ENCODE peak calls at places on chromosomes 7 and 10, in nine cellular contexts. U is cardiac muscle cell, K is AG09309, F is kidney, D is OCI-LY7, P is IMR-90, S is colonic mucosa, Y is fibroblast of lung, W is lower leg skin. Q is an unnamed sample.

GRCh38 chr7:78601728-78602127 is 803.2 kb downstream of the PHTF2 start:
- DNase-seq in U (no peak), K (peak), F (no peak), D (no peak), P (peak), S (no peak), Y (peak), W (no peak), Q (no peak)

GRCh38 chr7:23598321-23598720 is 1.1 kb downstream of the CCDC126 start:
- DNase-seq in U (no peak), K (no peak), F (no peak), D (no peak), P (no peak), S (no peak), Y (no peak), W (no peak), Q (no peak)

GRCh38 chr10:112532053-112532658 is 85.1 kb downstream of the VTI1A start:
- DNase-seq in U (no peak), K (no peak), F (no peak), D (no peak), P (peak), S (no peak), Y (no peak), W (no peak), Q (no peak)

GRCh38 chr7:129741743-129742213 is 130.3 kb downstream of the NRF1 start:
- DNase-seq in U (no peak), K (no peak), F (no peak), D (no peak), P (no peak), S (no peak), Y (no peak), W (no peak), Q (peak)

GRCh38 chr7:70053421-70053820 is 455.1 kb downstream of the AUTS2 start:
- DNase-seq in U (no peak), K (no peak), F (no peak), D (no peak), P (no peak), S (no peak), Y (peak), W (no peak), Q (no peak)

GRCh38 chr10:107924458-107924857 is 760.0 kb upstream of the SORCS1 start:
- DNase-seq in U (no peak), K (no peak), F (no peak), D (no peak), P (no peak), S (no peak), Y (no peak), W (no peak), Q (no peak)

GRCh38 chr7:47937065-47937687 is 11.1 kb downstream of the PKD1L1 start:
- DNase-seq in U (no peak), K (no peak), F (no peak), D (peak), P (no peak), S (no peak), Y (no peak), W (no peak), Q (no peak)

GRCh38 chr10:30420774-30421173 is 13.2 kb upstream of the MAP3K8 start:
- DNase-seq in U (no peak), K (no peak), F (no peak), D (no peak), P (no peak), S (no peak), Y (no peak), W (no peak), Q (no peak)

GRCh38 chr10:65891073-65891981 is 1034.5 kb upstream of the LRRTM3 start:
- DNase-seq in U (peak), K (no peak), F (no peak), D (no peak), P (no peak), S (no peak), Y (no peak), W (no peak), Q (no peak)

GRCh38 chr10:72419241-72419640 is 64.5 kb upstream of the DNAJB12 start:
- DNase-seq in U (no peak), K (no peak), F (no peak), D (no peak), P (no peak), S (no peak), Y (no peak), W (no peak), Q (no peak)

GRCh38 chr10:101041252-101041761 is 10.3 kb downstream of the SFXN3 start:
- DNase-seq in U (peak), K (peak), F (peak), D (peak), P (peak), S (peak), Y (peak), W (peak), Q (peak)

GRCh38 chr10:90857635-90858488 is at the start of gene HTR7:
- DNase-seq in U (peak), K (no peak), F (peak), D (peak), P (peak), S (peak), Y (peak), W (peak), Q (peak)

GRCh38 chr10:131088619-131089018 is 222.9 kb downstream of the TCERG1L start:
- DNase-seq in U (no peak), K (no peak), F (no peak), D (no peak), P (no peak), S (no peak), Y (no peak), W (no peak), Q (no peak)

GRCh38 chr7:19900118-19900517 is 126.7 kb upstream of the TMEM196 start:
- DNase-seq in U (no peak), K (no peak), F (no peak), D (no peak), P (no peak), S (no peak), Y (no peak), W (no peak), Q (no peak)

GRCh38 chr10:44045020-44045419 is 339.9 kb downstream of the CXCL12 start:
- DNase-seq in U (no peak), K (no peak), F (no peak), D (no peak), P (no peak), S (no peak), Y (no peak), W (no peak), Q (peak)

GRCh38 chr7:93873998-93874574 is 16.5 kb downstream of the TFPI2 start:
- DNase-seq in U (no peak), K (no peak), F (no peak), D (no peak), P (no peak), S (no peak), Y (no peak), W (no peak), Q (no peak)

GRCh38 chr10:12193193-12193592 is 2.5 kb downstream of the NUDT5 start:
- DNase-seq in U (no peak), K (peak), F (no peak), D (no peak), P (peak), S (no peak), Y (peak), W (no peak), Q (peak)

GRCh38 chr10:100847440-100847839 is 65.3 kb upstream of the SLF2 start:
- DNase-seq in U (no peak), K (no peak), F (no peak), D (no peak), P (peak), S (no peak), Y (peak), W (no peak), Q (no peak)

GRCh38 chr10:106271237-106271636 is 893.3 kb downstream of the SORCS1 start:
- DNase-seq in U (no peak), K (no peak), F (no peak), D (no peak), P (no peak), S (no peak), Y (no peak), W (no peak), Q (no peak)

GRCh38 chr10:77007836-77008235 is 629.8 kb downstream of the KCNMA1 start:
- DNase-seq in U (no peak), K (no peak), F (no peak), D (no peak), P (no peak), S (no peak), Y (no peak), W (no peak), Q (no peak)

GRCh38 chr10:24900888-24901685 is 51.3 kb downstream of the PRTFDC1 start:
- DNase-seq in U (no peak), K (no peak), F (no peak), D (no peak), P (no peak), S (no peak), Y (no peak), W (no peak), Q (no peak)

GRCh38 chr7:151083071-151083823 is at the start of gene TMUB1:
- DNase-seq in U (peak), K (no peak), F (peak), D (peak), P (peak), S (peak), Y (peak), W (peak), Q (peak)

GRCh38 chr7:104903781-104904180 is 110.2 kb upstream of the KMT2E start:
- DNase-seq in U (no peak), K (no peak), F (no peak), D (no peak), P (no peak), S (no peak), Y (no peak), W (no peak), Q (no peak)

GRCh38 chr7:101618916-101619315 is 10.2 kb downstream of the MYL10 start:
- DNase-seq in U (no peak), K (no peak), F (no peak), D (no peak), P (no peak), S (no peak), Y (peak), W (no peak), Q (peak)

GRCh38 chr7:93945083-93945482 is 23.5 kb downstream of the GNG11 start:
- DNase-seq in U (no peak), K (no peak), F (no peak), D (no peak), P (no peak), S (no peak), Y (no peak), W (no peak), Q (no peak)

GRCh38 chr7:158804335-158804734 is 25.0 kb downstream of the ESYT2 start:
- DNase-seq in U (no peak), K (no peak), F (no peak), D (no peak), P (no peak), S (no peak), Y (no peak), W (no peak), Q (no peak)

GRCh38 chr7:636396-636795 is 90.1 kb upstream of the DNAAF5 start:
- DNase-seq in U (peak), K (no peak), F (no peak), D (no peak), P (no peak), S (no peak), Y (peak), W (no peak), Q (no peak)

GRCh38 chr7:83475403-83475802 is 173.5 kb downstream of the SEMA3E start:
- DNase-seq in U (no peak), K (no peak), F (no peak), D (no peak), P (no peak), S (no peak), Y (no peak), W (no peak), Q (no peak)

GRCh38 chr7:135389971-135390370 is 119.9 kb downstream of the CNOT4 start:
- DNase-seq in U (no peak), K (no peak), F (no peak), D (no peak), P (no peak), S (no peak), Y (no peak), W (no peak), Q (no peak)

GRCh38 chr10:29392376-29393021 is 103.6 kb downstream of the LYZL1 start:
- DNase-seq in U (peak), K (peak), F (no peak), D (peak), P (peak), S (peak), Y (peak), W (no peak), Q (peak)

GRCh38 chr10:90674927-90675326 is 182.9 kb downstream of the HTR7 start:
- DNase-seq in U (no peak), K (peak), F (no peak), D (no peak), P (peak), S (no peak), Y (peak), W (peak), Q (peak)

GRCh38 chr7:55593515-55594318 is 21.4 kb upstream of the VOPP1 start:
- DNase-seq in U (peak), K (no peak), F (peak), D (peak), P (peak), S (peak), Y (peak), W (no peak), Q (peak)

GRCh38 chr10:99276848-99277486 is 41.3 kb upstream of the HPSE2 start:
- DNase-seq in U (peak), K (no peak), F (no peak), D (peak), P (peak), S (no peak), Y (no peak), W (no peak), Q (peak)

DNA sequence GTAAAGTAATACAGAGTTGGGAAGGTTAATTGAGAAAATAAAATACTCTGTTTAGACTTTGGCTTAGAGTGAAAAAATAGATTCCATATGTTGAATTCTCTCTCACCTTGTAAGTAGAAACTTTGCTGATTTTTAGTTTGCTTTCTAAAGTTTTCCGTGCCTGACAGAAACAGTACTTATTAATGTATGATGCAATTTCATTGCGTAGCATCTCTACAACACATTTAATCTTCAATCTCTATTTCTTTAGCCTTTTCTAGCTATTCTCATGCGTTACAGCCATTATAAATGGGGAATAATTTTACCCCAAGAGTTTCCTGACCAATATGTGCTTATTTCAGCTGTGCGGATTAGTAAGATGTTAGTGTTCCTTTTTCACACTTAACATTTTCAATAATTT is 3.2 kb downstream of the MINPP1 start:
- DNase-seq in U (no peak), K (no peak), F (no peak), D (no peak), P (no peak), S (no peak), Y (no peak), W (no peak), Q (no peak)
- H3K4me3 ChIP-seq in U (no peak), K (no peak), F (peak), D (no peak), P (no peak), S (no peak), Y (no peak), W (no peak), Q (no peak)

GRCh38 chr10:47104101-47104707 is 193.0 kb downstream of the PTPN20 start:
- DNase-seq in U (peak), K (no peak), F (no peak), D (no peak), P (peak), S (no peak), Y (no peak), W (no peak), Q (peak)

GRCh38 chr10:47107226-47107625 is 192.8 kb upstream of the GDF10 start:
- DNase-seq in U (no peak), K (no peak), F (no peak), D (no peak), P (no peak), S (no peak), Y (no peak), W (no peak), Q (no peak)

GRCh38 chr10:47101807-47102206 is 190.6 kb downstream of the PTPN20 start:
- DNase-seq in U (no peak), K (no peak), F (no peak), D (no peak), P (no peak), S (no peak), Y (no peak), W (no peak), Q (no peak)

GRCh38 chr10:47101196-47101595 is 190.0 kb downstream of the PTPN20 start:
- DNase-seq in U (no peak), K (no peak), F (no peak), D (no peak), P (no peak), S (no peak), Y (no peak), W (no peak), Q (no peak)

DNA sequence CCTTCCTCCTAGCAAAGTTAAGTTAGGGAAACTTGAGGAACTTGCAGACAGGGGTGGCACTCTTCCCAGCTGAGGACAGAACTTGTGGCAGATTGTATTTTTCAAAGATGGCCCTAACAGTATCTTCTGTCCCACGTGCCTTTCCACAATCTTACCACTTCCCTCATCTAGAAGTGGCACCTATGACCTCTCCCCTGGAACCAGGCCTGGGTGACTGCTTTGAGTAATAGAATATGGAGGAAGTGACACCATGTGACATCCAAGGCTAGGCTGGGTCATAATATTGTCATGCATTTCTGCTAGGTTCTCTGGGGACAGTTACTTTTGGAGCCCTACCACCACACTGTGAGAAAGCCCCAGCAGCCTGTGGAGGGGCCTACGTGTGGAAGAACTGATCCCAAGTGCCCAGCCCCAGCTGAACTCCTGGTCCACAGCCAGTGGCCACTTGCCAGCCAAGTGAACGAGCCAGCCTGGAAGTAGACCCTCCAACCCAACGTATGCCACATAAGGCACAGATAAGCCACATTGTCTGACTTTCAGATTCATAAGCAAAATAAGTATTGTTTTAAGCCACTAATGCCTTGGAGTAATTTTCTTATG is 193.7 kb downstream of the PTPN20 start:
- DNase-seq in U (no peak), K (no peak), F (no peak), D (no peak), P (peak), S (peak), Y (no peak), W (peak), Q (no peak)
- TF ChIP-seq CTCF in U (no peak), K (no peak), F (no peak), D (no peak), P (no peak), S (no peak), Y (no peak), W (no peak), Q (no peak)

GRCh38 chr7:68679456-68680234 is 918.6 kb upstream of the AUTS2 start:
- DNase-seq in U (no peak), K (no peak), F (no peak), D (no peak), P (no peak), S (no peak), Y (no peak), W (no peak), Q (no peak)
- H3K4me3 ChIP-seq in U (no peak), K (no peak), F (no peak), D (no peak), P (no peak), S (no peak), Y (no peak), W (no peak), Q (no peak)

DNA sequence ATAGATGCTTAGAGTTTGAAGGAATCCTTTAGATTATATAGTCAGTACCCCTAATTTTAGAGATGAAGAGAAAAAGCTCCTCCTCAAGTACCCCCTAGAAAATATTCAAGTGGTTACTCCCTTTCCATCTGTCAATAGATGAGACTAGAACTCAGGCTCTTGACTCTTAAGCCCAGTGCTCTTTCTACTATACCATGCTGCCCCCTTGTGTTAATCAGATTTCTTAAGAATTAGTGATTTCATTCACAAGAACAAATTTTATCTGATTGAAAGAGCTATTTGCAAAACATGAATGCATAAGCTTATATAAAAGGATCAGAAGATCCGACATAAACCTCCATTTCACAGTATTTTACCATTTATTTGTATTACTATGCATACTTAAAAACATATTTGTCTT is 179.3 kb downstream of the TFEC start:
- DNase-seq in U (peak), K (peak), F (no peak), D (peak), P (peak), S (no peak), Y (peak), W (no peak), Q (peak)
- TF ChIP-seq CTCF in U (peak), K (peak), F (peak), D (peak), P (peak), S (peak), Y (peak), W (no peak), Q (peak)

DNA sequence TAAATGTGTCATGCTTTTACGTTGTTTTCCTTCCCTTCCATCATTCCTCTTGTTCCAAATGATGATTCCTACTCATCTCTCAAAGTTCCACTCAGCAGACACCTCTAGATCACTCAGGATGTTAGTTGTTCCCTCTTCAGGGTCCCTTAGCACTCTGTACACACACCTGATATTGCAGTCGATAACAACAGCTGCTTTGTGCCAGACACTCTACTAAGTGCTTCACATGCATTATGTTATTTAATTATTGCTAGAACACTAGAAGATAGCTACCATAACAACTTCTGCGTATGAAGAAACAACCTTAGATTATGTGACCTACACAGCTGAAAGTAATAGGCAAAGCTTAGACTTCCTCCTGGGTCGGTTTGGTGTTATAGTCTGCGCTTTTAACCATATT is 29.6 kb downstream of the PCBD1 start:
- DNase-seq in U (no peak), K (no peak), F (no peak), D (no peak), P (no peak), S (no peak), Y (no peak), W (no peak), Q (no peak)
- H3K4me3 ChIP-seq in U (no peak), K (no peak), F (no peak), D (no peak), P (no peak), S (no peak), Y (no peak), W (no peak), Q (no peak)

GRCh38 chr10:47440207-47440606 is 43.7 kb downstream of the ANXA8 start:
- DNase-seq in U (no peak), K (no peak), F (no peak), D (no peak), P (no peak), S (no peak), Y (no peak), W (no peak), Q (no peak)
- TF ChIP-seq CTCF in U (no peak), K (no peak), F (no peak), D (no peak), P (peak), S (no peak), Y (no peak), W (no peak), Q (no peak)

DNA sequence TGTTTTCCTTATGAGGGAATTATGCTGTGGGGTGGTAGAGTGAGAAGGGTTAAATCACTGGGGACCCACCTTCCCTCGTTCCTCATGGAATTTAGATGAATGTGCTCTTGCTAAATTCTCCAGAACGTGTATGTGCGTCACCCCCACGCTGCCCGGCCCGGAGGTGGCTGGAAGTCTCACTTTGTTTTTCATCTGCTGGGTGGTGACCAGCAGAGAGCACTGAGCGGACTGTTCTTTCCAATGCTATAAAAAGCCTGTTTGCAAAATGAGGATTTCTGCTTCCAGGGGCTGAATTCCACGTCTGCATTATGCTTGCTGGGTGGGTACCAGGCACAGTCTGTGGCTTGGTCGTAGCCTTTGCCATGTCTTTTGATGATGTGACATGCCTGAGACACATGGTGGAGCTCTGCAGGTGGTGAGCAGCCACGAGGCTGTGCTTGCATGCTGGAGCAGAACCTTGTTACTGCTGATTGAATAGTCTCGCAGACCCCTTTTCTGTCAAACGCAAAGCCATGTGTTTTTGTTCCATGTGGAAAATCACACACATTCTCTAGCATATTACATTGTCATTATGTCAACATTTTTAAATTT is 31.9 kb upstream of the INSYN2A start:
- DNase-seq in U (no peak), K (no peak), F (no peak), D (no peak), P (peak), S (no peak), Y (no peak), W (no peak), Q (peak)
- H3K4me3 ChIP-seq in U (no peak), K (no peak), F (no peak), D (no peak), P (no peak), S (no peak), Y (no peak), W (no peak), Q (no peak)

Q was measured in foreskin fibroblast.